ENCODE peak calls at places on chromosomes 6 and 20, in ten cellular contexts. H is T-helper 1 cell, J is SJSA1, Y is NCI-H1930, Z is ELR, U is psoas muscle, M is HFFc6, B is HCEC 1CT, R is GM23338, D is A549. G is an unnamed sample.

GRCh38 chr6:44622555-44622954 is 235.0 kb downstream of the CDC5L start:
- DNase-seq in Z (no peak), H (no peak), R (no peak), B (no peak), M (no peak), U (no peak), Y (no peak), J (no peak), D (no peak), G (no peak)

GRCh38 chr6:169650241-169650958 is 51.4 kb downstream of the WDR27 start:
- DNase-seq in M (no peak), Z (no peak), R (no peak), B (no peak), D (no peak), U (no peak), J (no peak), Y (no peak), H (no peak), G (no peak)

GRCh38 chr20:48682529-48683385 is 145.0 kb downstream of the PREX1 start:
- DNase-seq in R (peak), D (no peak), B (peak), Y (no peak), H (no peak), M (peak), Z (peak), U (peak), J (peak), G (peak)

GRCh38 chr6:109877028-109877726 is 100.9 kb upstream of the GPR6 start:
- DNase-seq in D (no peak), Y (no peak), M (no peak), H (no peak), Z (no peak), B (no peak), R (no peak), J (no peak), U (no peak), G (no peak)

GRCh38 chr6:157961116-157961515 is 20.5 kb upstream of the SYNJ2 start:
- DNase-seq in J (no peak), M (no peak), H (no peak), R (no peak), B (no peak), U (no peak), D (no peak), Y (no peak), Z (no peak), G (no peak)

GRCh38 chr6:129239825-129240491 is 357.0 kb downstream of the LAMA2 start:
- DNase-seq in J (no peak), U (no peak), D (no peak), B (no peak), R (no peak), H (no peak), M (no peak), Z (no peak), Y (no peak), G (no peak)

GRCh38 chr6:166786704-166787293 is 159.7 kb upstream of the RPS6KA2 start:
- DNase-seq in Z (peak), U (no peak), H (no peak), R (peak), M (peak), D (peak), J (peak), B (peak), Y (peak), G (no peak)

GRCh38 chr6:13305256-13305650 is 23.1 kb downstream of the TBC1D7 start:
- DNase-seq in Y (no peak), H (no peak), J (no peak), Z (no peak), U (no peak), D (no peak), R (no peak), M (no peak), B (no peak), G (no peak)

GRCh38 chr6:14658909-14659561 is 541.5 kb downstream of the CD83 start:
- DNase-seq in Z (peak), R (no peak), J (no peak), D (no peak), Y (no peak), U (no peak), H (no peak), B (no peak), M (peak), G (no peak)

GRCh38 chr6:169589293-169589692 is 112.5 kb downstream of the WDR27 start:
- DNase-seq in J (no peak), Z (peak), H (no peak), Y (no peak), U (no peak), D (no peak), R (no peak), M (no peak), B (no peak), G (no peak)

GRCh38 chr20:10061641-10062040 is 26.9 kb downstream of the ANKEF1 start:
- DNase-seq in M (no peak), U (no peak), J (no peak), R (no peak), B (no peak), H (no peak), Y (no peak), D (no peak), Z (no peak), G (no peak)

GRCh38 chr20:63497138-63497945 is 1.5 kb downstream of the EEF1A2 start:
- DNase-seq in H (no peak), U (peak), Y (no peak), M (no peak), D (no peak), Z (no peak), J (no peak), B (no peak), R (no peak), G (no peak)

GRCh38 chr6:151948007-151948745 is 140.7 kb downstream of the ESR1 start:
- DNase-seq in Z (peak), H (no peak), M (no peak), R (no peak), D (no peak), B (no peak), U (no peak), J (no peak), Y (no peak), G (no peak)

GRCh38 chr6:138430361-138431145 is 26.5 kb downstream of the HEBP2 start:
- DNase-seq in J (no peak), D (no peak), M (no peak), R (no peak), B (no peak), H (no peak), Z (no peak), Y (no peak), U (no peak), G (no peak)

GRCh38 chr6:157651731-157652490 is 171.1 kb upstream of the SNX9 start:
- DNase-seq in U (no peak), H (no peak), M (no peak), J (no peak), Z (no peak), Y (no peak), B (no peak), R (no peak), D (no peak), G (no peak)

GRCh38 chr6:113586413-113586812 is 270.7 kb upstream of the MARCKS start:
- DNase-seq in J (peak), B (peak), M (peak), Z (peak), R (no peak), H (no peak), U (no peak), D (no peak), Y (no peak), G (no peak)

GRCh38 chr20:57698867-57699275 is 10.9 kb downstream of the PMEPA1 start:
- DNase-seq in B (no peak), Y (no peak), D (peak), J (no peak), M (no peak), Z (peak), H (no peak), R (no peak), U (no peak), G (no peak)

GRCh38 chr6:72322778-72323177 is 299.1 kb upstream of the KCNQ5 start:
- DNase-seq in J (no peak), H (no peak), M (no peak), Z (no peak), B (no peak), R (no peak), U (no peak), D (no peak), Y (no peak), G (no peak)

GRCh38 chr6:74638467-74638866 is 567.4 kb downstream of the COL12A1 start:
- DNase-seq in Z (no peak), D (no peak), B (peak), U (no peak), R (no peak), J (no peak), M (no peak), Y (no peak), H (no peak), G (no peak)

GRCh38 chr6:1825926-1826325 is 216.2 kb downstream of the FOXC1 start:
- DNase-seq in R (no peak), B (peak), Y (no peak), M (peak), U (no peak), D (no peak), H (no peak), J (peak), Z (peak), G (no peak)

GRCh38 chr6:4678506-4679300 is 97.5 kb upstream of the CDYL start:
- DNase-seq in J (no peak), M (no peak), U (no peak), D (no peak), Y (no peak), Z (no peak), H (no peak), B (no peak), R (no peak), G (no peak)

GRCh38 chr6:1787894-1788293 is 178.2 kb downstream of the FOXC1 start:
- DNase-seq in D (no peak), M (peak), Y (no peak), B (peak), H (no peak), Z (peak), J (peak), U (peak), R (no peak), G (no peak)

GRCh38 chr6:125082931-125083683 is 70.5 kb upstream of the TPD52L1 start:
- DNase-seq in M (no peak), J (no peak), Y (no peak), B (no peak), R (no peak), Z (no peak), U (no peak), H (no peak), D (no peak), G (no peak)